ENCODE peak calls at places on chromosomes 4 and X, in four cellular contexts. D is mesendoderm, Q is IMR-90, Y is neuronal stem cell. C is an unnamed sample.

GRCh38 chr4:138222041-138222440 is 20.1 kb downstream of the SLC7A11 start:
- DNase-seq in D (no peak), Q (peak; percentile 93), Y (no peak), C (peak; percentile 88)

GRCh38 chr4:75370582-75370981 is 143.6 kb downstream of the RCHY1 start:
- DNase-seq in D (no peak), Q (no peak), Y (no peak), C (no peak)

GRCh38 chr4:83664741-83665140 is 128.8 kb downstream of the GPAT3 start:
- DNase-seq in D (no peak), Q (no peak), Y (no peak), C (no peak)

GRCh38 chr4:13538427-13538973 is 5.8 kb downstream of the NKX3-2 start:
- DNase-seq in D (no peak), Q (no peak), Y (no peak), C (no peak)

GRCh38 chrX:71181558-71181909 is 36.9 kb downstream of the NLGN3 start:
- DNase-seq in D (no peak), Q (no peak), Y (no peak), C (no peak)

GRCh38 chrX:86215260-86215659 is 67.0 kb downstream of the DACH2 start:
- DNase-seq in D (no peak), Q (no peak), Y (no peak), C (no peak)

GRCh38 chr4:118905546-118905945 is 16.9 kb downstream of the SYNPO2 start:
- DNase-seq in D (peak; percentile 62), Q (peak; percentile 57), Y (no peak), C (peak; percentile 12)

GRCh38 chrX:40671126-40671525 is 23.8 kb upstream of the CXorf38 start:
- DNase-seq in D (no peak), Q (no peak), Y (no peak), C (no peak)

GRCh38 chr4:131534944-131535640 is 1614.0 kb upstream of the PCDH10 start:
- DNase-seq in D (no peak), Q (no peak), Y (no peak), C (no peak)

GRCh38 chr4:3393171-3393570 is 48.6 kb upstream of the HGFAC start:
- DNase-seq in D (no peak), Q (no peak), Y (no peak), C (no peak)

GRCh38 chrX:107574711-107575110 is 53.6 kb upstream of the PRPS1 start:
- DNase-seq in D (no peak), Q (peak; percentile 71), Y (no peak), C (peak; percentile 81)

GRCh38 chr4:4245172-4245571 is 2.9 kb downstream of the TMEM128 start:
- DNase-seq in D (no peak), Q (no peak), Y (no peak), C (no peak)

GRCh38 chr4:128159967-128160366 is 98.9 kb downstream of the LARP1B start:
- DNase-seq in D (no peak), Q (peak; percentile 97), Y (no peak), C (peak; percentile 91)

GRCh38 chr4:30295652-30296051 is 424.5 kb upstream of the PCDH7 start:
- DNase-seq in D (peak; percentile 9), Q (no peak), Y (no peak), C (no peak)

GRCh38 chrX:150568320-150569154 is at the start of gene MTM1:
- DNase-seq in D (peak; percentile 98), Q (peak; percentile 92), Y (peak; percentile 89), C (peak; percentile 93)
- H4K8ac ChIP-seq in D (no peak within 1 kb of the TSS), Q (peak within 1 kb of the TSS; percentile 93), Y (no peak within 1 kb of the TSS), C (peak within 1 kb of the TSS; percentile 64)

DNA sequence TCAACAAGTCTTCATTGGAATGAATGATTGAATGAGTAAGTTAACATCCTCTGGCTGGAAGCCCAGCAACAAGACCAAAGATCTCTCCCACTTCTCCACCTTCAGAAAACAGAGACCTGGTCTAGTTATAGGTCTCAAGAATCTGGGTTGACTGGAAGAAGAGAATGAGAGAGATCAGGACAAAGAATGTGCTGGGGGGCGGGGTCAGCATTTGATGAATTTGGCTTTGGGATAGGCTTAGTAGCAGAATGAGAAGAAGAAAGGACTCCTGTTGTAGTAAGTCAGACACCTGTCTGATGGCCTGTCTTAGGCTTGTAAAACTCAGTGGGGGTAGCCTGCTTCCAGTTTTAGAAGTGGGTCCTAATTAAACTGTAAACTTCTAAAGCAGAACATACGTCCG is 51.0 kb downstream of the TRIM2 start:
- DNase-seq in D (no peak), Q (no peak), Y (no peak), C (no peak)
- H2AK5ac ChIP-seq in D (no peak overlapping the region), Q (no peak overlapping the region), Y (no peak overlapping the region), C (no peak overlapping the region)

GRCh38 chr4:39942507-39942906 is 35.2 kb downstream of the PDS5A start:
- DNase-seq in D (no peak), Q (no peak), Y (no peak), C (no peak)
- H3K9ac ChIP-seq in D (no peak overlapping the region), Q (no peak overlapping the region), Y (no peak overlapping the region), C (no peak overlapping the region)

GRCh38 chr4:108173599-108174057 is 4.9 kb upstream of the LEF1 start:
- DNase-seq in D (no peak), Q (no peak), Y (no peak), C (no peak)

GRCh38 chr4:108171541-108172230 is 3.0 kb upstream of the LEF1 start:
- DNase-seq in D (peak; percentile 57), Q (no peak), Y (peak; percentile 40), C (peak; percentile 34)

GRCh38 chr4:108172231-108172779 is 3.6 kb upstream of the LEF1 start:
- DNase-seq in D (no peak), Q (no peak), Y (peak; percentile 54), C (peak; percentile 60)

GRCh38 chr4:108170729-108171540 is 2.2 kb upstream of the LEF1 start:
- DNase-seq in D (peak; percentile 72), Q (no peak), Y (peak; percentile 30), C (peak; percentile 42)

GRCh38 chr4:108172780-108173598 is 4.3 kb upstream of the LEF1 start:
- DNase-seq in D (peak; percentile 75), Q (no peak), Y (peak; percentile 58), C (peak; percentile 67)
- H4K8ac ChIP-seq in D (no peak overlapping the region), Q (peak overlapping the region; percentile 7), Y (no peak overlapping the region), C (peak overlapping the region; percentile 92)

GRCh38 chr4:58981828-58982227 is 1871.6 kb upstream of the IGFBP7 start:
- DNase-seq in D (no peak), Q (no peak), Y (no peak), C (no peak)
- H2AK5ac ChIP-seq in D (no peak overlapping the region), Q (no peak overlapping the region), Y (no peak overlapping the region), C (no peak overlapping the region)

C was measured in mesenchymal stem cell.